ENCODE peak calls at places on chromosomes 1 and 21, in seven cellular contexts. W is hepatocyte, R is HCT116, T is SK-N-SH, O is PC-3, J is GM23338, D is neural progenitor cell. K is an unnamed sample.
A peak's percentile ranks its signal among the peaks of the same experiment; 100 is the strongest.

GRCh38 chr1:204435246-204435885 is 23.7 kb upstream of the PPP1R15B start:
- DNase-seq in W (peak; percentile 43), R (no peak), T (no peak), O (no peak), J (no peak), D (no peak), K (peak; percentile 88)

GRCh38 chr1:151574575-151575529 is 34.7 kb downstream of the TUFT1 start:
- DNase-seq in W (peak; percentile 32), R (peak; percentile 51), T (no peak), O (peak; percentile 95), J (no peak), D (no peak), K (peak; percentile 96)

GRCh38 chr1:20168547-20169491 is 17.1 kb upstream of the UBXN10 start:
- DNase-seq in W (no peak), R (no peak), T (peak; percentile 59), O (no peak), J (no peak), D (peak; percentile 37), K (no peak)

GRCh38 chr1:229464672-229465071 is 30.8 kb upstream of the ACTA1 start:
- DNase-seq in W (no peak), R (no peak), T (no peak), O (no peak), J (no peak), D (no peak), K (no peak)

GRCh38 chr1:48674641-48675040 is 102.0 kb downstream of the BEND5 start:
- DNase-seq in W (no peak), R (no peak), T (peak; percentile 39), O (peak; percentile 47), J (no peak), D (no peak), K (peak; percentile 61)

GRCh38 chr1:178935610-178936009 is 64.7 kb upstream of the ANGPTL1 start:
- DNase-seq in W (no peak), R (no peak), T (no peak), O (no peak), J (no peak), D (no peak), K (no peak)

GRCh38 chr1:210669951-210670350 is 341.2 kb downstream of the HHAT start:
- DNase-seq in W (no peak), R (no peak), T (no peak), O (no peak), J (no peak), D (no peak), K (peak; percentile 15)

GRCh38 chr1:226738995-226739695 is at the start of gene ITPKB:
- DNase-seq in W (peak; percentile 72), R (no peak), T (peak; percentile 38), O (peak; percentile 82), J (peak; percentile 48), D (peak; percentile 48), K (peak; percentile 72)

GRCh38 chr1:25145775-25146381 is 86.4 kb downstream of the SYF2 start:
- DNase-seq in W (no peak), R (no peak), T (no peak), O (no peak), J (no peak), D (no peak), K (no peak)

GRCh38 chr1:75587692-75588091 is 23.2 kb downstream of the SLC44A5 start:
- DNase-seq in W (no peak), R (no peak), T (no peak), O (no peak), J (peak; percentile 42), D (peak; percentile 4), K (no peak)

GRCh38 chr1:39144943-39145650 is 59.4 kb upstream of the MACF1 start:
- DNase-seq in W (no peak), R (no peak), T (no peak), O (no peak), J (no peak), D (no peak), K (no peak)

GRCh38 chr1:39145651-39145970 is 58.9 kb upstream of the MACF1 start:
- DNase-seq in W (no peak), R (no peak), T (no peak), O (no peak), J (no peak), D (no peak), K (peak; percentile 17)

GRCh38 chr1:39142394-39143060 is 62.0 kb upstream of the MACF1 start:
- DNase-seq in W (peak; percentile 20), R (peak; percentile 32), T (no peak), O (peak; percentile 93), J (peak; percentile 78), D (peak; percentile 53), K (no peak)

GRCh38 chr1:39139723-39140360 is 64.7 kb upstream of the MACF1 start:
- DNase-seq in W (no peak), R (no peak), T (no peak), O (no peak), J (no peak), D (no peak), K (peak; percentile 19)

DNA sequence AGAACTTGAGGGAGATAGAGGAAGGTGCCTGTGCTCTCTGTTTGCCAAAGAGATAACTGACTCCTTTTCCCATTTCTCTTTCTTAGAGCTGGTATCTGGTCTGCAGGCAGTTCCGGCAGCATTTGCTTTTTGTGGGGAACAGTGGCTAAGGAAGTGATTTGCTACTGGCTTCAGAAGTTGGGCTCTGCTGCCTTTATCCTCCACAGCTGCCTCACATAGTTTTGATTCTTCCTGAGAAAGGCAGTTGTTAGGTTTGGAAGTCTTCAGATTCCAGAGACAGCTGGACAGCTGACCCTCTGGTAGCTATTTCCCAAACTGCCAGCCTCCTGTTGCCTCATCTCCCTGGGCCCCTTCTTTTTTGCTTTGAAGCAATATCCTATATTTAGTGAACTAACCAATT is 62.6 kb upstream of the MACF1 start:
- DNase-seq in W (no peak), R (no peak), T (no peak), O (no peak), J (peak; percentile 90), D (peak; percentile 84), K (peak; percentile 42)
- TF ChIP-seq EZH2phosphoT487 in W (no peak), R (no peak), T (no peak), O (no peak), J (no peak), D (no peak), K (no peak)

GRCh38 chr1:172394167-172394751 is 26.2 kb upstream of the C1orf105 start:
- DNase-seq in W (peak; percentile 54), R (no peak), T (no peak), O (peak; percentile 69), J (peak; percentile 48), D (no peak), K (peak; percentile 49)
- TF ChIP-seq EZH2phosphoT487 in W (no peak), R (no peak), T (no peak), O (no peak), J (no peak), D (no peak), K (no peak)

DNA sequence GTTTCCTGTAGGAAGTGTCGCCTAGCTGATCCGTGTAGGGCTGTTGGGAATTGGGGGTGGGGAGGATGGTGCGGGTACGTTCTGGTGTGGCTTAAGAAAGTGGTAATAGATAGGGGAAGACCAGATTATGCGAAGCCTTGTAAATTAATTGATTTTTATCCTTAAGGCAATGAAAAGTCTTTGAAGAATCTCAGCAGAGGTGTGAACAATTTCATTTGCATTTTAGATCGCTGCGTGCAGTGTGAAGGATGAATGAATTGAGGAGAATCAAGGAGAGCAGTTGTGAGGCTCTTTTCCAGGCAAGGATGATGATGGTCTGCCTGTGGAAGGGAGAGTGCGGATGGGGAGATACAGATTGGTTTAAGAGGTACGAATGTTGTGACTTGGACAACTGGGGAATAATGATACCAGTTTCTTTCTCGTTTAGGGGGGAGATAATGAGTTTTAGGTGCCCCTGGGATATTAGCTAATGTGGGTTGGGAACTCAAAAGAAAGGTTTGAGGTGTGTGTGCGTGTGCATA is 813 bp upstream of the DEDD start:
- DNase-seq in W (no peak), R (no peak), T (peak; percentile 26), O (peak; percentile 23), J (peak; percentile 30), D (no peak), K (peak; percentile 37)
- TF ChIP-seq EZH2phosphoT487 in W (no peak), R (no peak), T (no peak), O (no peak), J (no peak), D (no peak), K (no peak)

GRCh38 chr1:155649689-155650088 is 38.9 kb downstream of the YY1AP1 start:
- DNase-seq in W (no peak), R (no peak), T (no peak), O (no peak), J (no peak), D (no peak), K (no peak)

GRCh38 chr1:155645648-155646047 is 35.6 kb downstream of the MSTO1 start:
- DNase-seq in W (no peak), R (no peak), T (no peak), O (no peak), J (no peak), D (no peak), K (peak; percentile 49)

GRCh38 chr1:155650231-155650757 is 38.3 kb downstream of the YY1AP1 start:
- DNase-seq in W (no peak), R (no peak), T (no peak), O (no peak), J (no peak), D (no peak), K (no peak)

GRCh38 chr1:155646307-155646706 is 36.3 kb downstream of the MSTO1 start:
- DNase-seq in W (no peak), R (no peak), T (no peak), O (no peak), J (no peak), D (no peak), K (peak; percentile 32)

DNA sequence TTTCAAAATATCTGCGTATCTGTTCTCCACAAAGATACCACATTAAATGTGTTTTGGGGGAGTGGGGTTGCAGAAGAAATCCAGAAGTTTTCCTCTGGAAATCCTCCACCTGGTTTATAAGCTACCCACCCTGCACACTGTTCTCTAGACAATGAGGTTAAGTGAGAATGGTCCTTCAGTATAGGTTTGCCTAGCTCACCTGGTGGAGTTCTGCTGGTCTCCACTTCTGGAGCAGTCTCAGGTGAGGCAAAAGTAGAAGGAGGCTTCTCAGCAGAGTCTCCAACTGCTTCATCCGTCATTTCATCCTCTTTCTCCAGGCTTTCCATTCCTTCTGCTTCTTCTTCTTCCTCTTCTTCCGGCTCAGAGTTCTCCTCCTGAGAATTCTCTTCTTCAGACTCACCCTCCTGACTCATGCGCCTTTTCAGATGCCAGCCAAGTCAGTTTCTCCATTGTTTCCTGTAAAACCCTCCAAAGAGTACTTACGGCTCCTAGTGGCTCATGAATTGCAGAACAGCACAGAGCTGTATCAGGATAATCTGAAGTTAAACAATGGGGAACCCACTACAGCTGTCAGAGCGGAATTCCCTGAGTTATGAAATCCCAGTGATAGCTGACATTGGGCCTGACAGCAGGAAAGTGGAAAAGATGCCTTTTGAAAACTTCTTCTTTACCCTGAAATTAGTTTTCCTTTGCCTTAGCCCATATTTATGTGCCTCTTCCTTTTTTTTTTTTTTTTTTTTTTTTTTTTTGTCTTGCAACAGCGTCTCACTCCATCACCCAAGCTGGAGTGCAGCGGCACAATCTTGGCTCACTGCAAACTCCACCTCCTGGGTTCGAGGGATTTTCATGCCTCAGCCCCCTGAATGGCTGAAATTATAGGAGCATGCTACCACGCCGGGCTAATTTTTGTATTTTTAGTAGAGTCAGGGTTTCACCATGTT is 38.5 kb downstream of the MSTO1 start:
- DNase-seq in W (peak; percentile 80), R (peak; percentile 60), T (peak; percentile 20), O (peak; percentile 93), J (peak; percentile 60), D (peak; percentile 78), K (peak; percentile 92)
- TF ChIP-seq EZH2phosphoT487 in W (no peak), R (no peak), T (no peak), O (no peak), J (no peak), D (no peak), K (no peak)

GRCh38 chr1:9792156-9793042 is 31.4 kb downstream of the CLSTN1 start:
- DNase-seq in W (no peak), R (no peak), T (peak; percentile 80), O (peak; percentile 21), J (peak; percentile 88), D (no peak), K (no peak)
- TF ChIP-seq EZH2phosphoT487 in W (no peak), R (no peak), T (no peak), O (no peak), J (no peak), D (no peak), K (no peak)

GRCh38 chr21:41634211-41634694 is 126.3 kb upstream of the TMPRSS2 start:
- DNase-seq in W (peak; percentile 80), R (no peak), T (no peak), O (peak; percentile 99), J (peak; percentile 26), D (no peak), K (no peak)
- TF ChIP-seq EZH2phosphoT487 in W (no peak), R (no peak), T (no peak), O (no peak), J (no peak), D (no peak), K (no peak)

K was measured in GM23248.